ENCODE peak calls at places on chromosomes 11 and 22, in nine cellular contexts. F, N, O, L, K, I, R, J and W are unnamed samples.
A peak's percentile ranks its signal among the peaks of the same experiment; 100 is the strongest.

GRCh38 chr11:82315093-82315492 is 418.6 kb downstream of the FAM181B start:
- DNase-seq in F (peak; percentile 19), N (peak; percentile 11), O (peak; percentile 33), L (peak; percentile 20), K (no peak), I (no peak), R (peak; percentile 71), J (peak; percentile 35), W (no peak)

GRCh38 chr11:102724904-102725515 is at the start of gene MMP8:
- DNase-seq in F (no peak), N (no peak), O (no peak), L (no peak), K (no peak), I (peak; percentile 18), R (no peak), J (no peak), W (peak; percentile 77)

GRCh38 chr22:37855462-37855861 is 6.2 kb downstream of the EIF3L start:
- DNase-seq in F (no peak), N (no peak), O (no peak), L (no peak), K (no peak), I (no peak), R (no peak), J (no peak), W (no peak)

GRCh38 chr11:72924568-72925190 is 110.5 kb downstream of the ATG16L2 start:
- DNase-seq in F (peak; percentile 62), N (no peak), O (no peak), L (peak; percentile 43), K (peak; percentile 72), I (peak; percentile 78), R (no peak), J (no peak), W (peak; percentile 64)

GRCh38 chr11:35014352-35014751 is 97.9 kb downstream of the PDHX start:
- DNase-seq in F (peak; percentile 93), N (no peak), O (no peak), L (no peak), K (peak; percentile 83), I (peak; percentile 88), R (no peak), J (no peak), W (peak; percentile 97)

GRCh38 chr11:33387996-33388395 is 130.8 kb downstream of the HIPK3 start:
- DNase-seq in F (no peak), N (no peak), O (no peak), L (no peak), K (no peak), I (no peak), R (no peak), J (no peak), W (no peak)

GRCh38 chr22:50267591-50268390 is 2.4 kb downstream of the MAPK11 start:
- DNase-seq in F (peak; percentile 27), N (peak; percentile 68), O (no peak), L (peak; percentile 60), K (peak; percentile 68), I (peak; percentile 55), R (peak; percentile 74), J (peak; percentile 75), W (peak; percentile 47)

GRCh38 chr11:122721201-122721963 is 65.9 kb downstream of the UBASH3B start:
- DNase-seq in F (peak; percentile 45), N (no peak), O (no peak), L (no peak), K (peak; percentile 81), I (peak; percentile 32), R (no peak), J (no peak), W (no peak)

GRCh38 chr22:48045369-48045768 is 1282.9 kb downstream of the TBC1D22A start:
- DNase-seq in F (no peak), N (no peak), O (no peak), L (no peak), K (no peak), I (no peak), R (no peak), J (no peak), W (no peak)

GRCh38 chr11:126840201-126840886 is 160.2 kb downstream of the KIRREL3 start:
- DNase-seq in F (peak; percentile 5), N (no peak), O (no peak), L (no peak), K (peak; percentile 25), I (no peak), R (no peak), J (no peak), W (peak; percentile 71)

GRCh38 chr11:117600261-117600783 is 196.7 kb downstream of the DSCAML1 start:
- DNase-seq in F (no peak), N (no peak), O (no peak), L (no peak), K (no peak), I (no peak), R (no peak), J (no peak), W (no peak)

GRCh38 chr11:46272816-46273427 is 4.5 kb upstream of the CREB3L1 start:
- DNase-seq in F (peak; percentile 85), N (peak; percentile 61), O (no peak), L (no peak), K (peak; percentile 94), I (peak; percentile 85), R (no peak), J (peak; percentile 58), W (peak; percentile 84)

GRCh38 chr11:68441466-68442230 is 18.9 kb upstream of the PPP6R3 start:
- DNase-seq in F (peak; percentile 77), N (no peak), O (peak; percentile 87), L (no peak), K (peak; percentile 37), I (peak; percentile 28), R (no peak), J (no peak), W (peak; percentile 47)

GRCh38 chr22:48823941-48824340 is 1003.7 kb downstream of the BRD1 start:
- DNase-seq in F (no peak), N (no peak), O (no peak), L (no peak), K (no peak), I (no peak), R (no peak), J (no peak), W (no peak)

GRCh38 chr22:45163074-45163416 is 680 bp upstream of the NUP50 start:
- DNase-seq in F (peak; percentile 53), N (peak; percentile 36), O (peak; percentile 33), L (peak; percentile 32), K (peak; percentile 56), I (peak; percentile 60), R (no peak), J (peak; percentile 37), W (peak; percentile 57)

GRCh38 chr11:66850235-66850587 is 6.7 kb upstream of the LRFN4 start:
- DNase-seq in F (no peak), N (no peak), O (no peak), L (no peak), K (no peak), I (no peak), R (no peak), J (no peak), W (no peak)

GRCh38 chr22:18970180-18970947 is 34.3 kb upstream of the PRODH start:
- DNase-seq in F (no peak), N (no peak), O (peak; percentile 74), L (peak; percentile 34), K (no peak), I (no peak), R (peak; percentile 72), J (peak; percentile 40), W (no peak)

GRCh38 chr11:120985718-120986569 is 38.0 kb upstream of the TBCEL start:
- DNase-seq in F (peak; percentile 18), N (peak; percentile 32), O (peak; percentile 84), L (peak; percentile 16), K (peak; percentile 53), I (peak; percentile 32), R (peak; percentile 67), J (peak; percentile 45), W (peak; percentile 45)
- TF ChIP-seq CTCF in F (no peak), N (peak; percentile 36), O (peak; percentile 23), L (no peak), K (peak; percentile 9), I (no peak), R (no peak), J (no peak), W (no peak)

GRCh38 chr22:20487715-20488114 is 7.9 kb downstream of the KLHL22 start:
- DNase-seq in F (no peak), N (no peak), O (no peak), L (no peak), K (no peak), I (no peak), R (no peak), J (no peak), W (no peak)
- TF ChIP-seq CTCF in F (no peak), N (no peak), O (no peak), L (no peak), K (no peak), I (no peak), R (no peak), J (no peak), W (no peak)

DNA sequence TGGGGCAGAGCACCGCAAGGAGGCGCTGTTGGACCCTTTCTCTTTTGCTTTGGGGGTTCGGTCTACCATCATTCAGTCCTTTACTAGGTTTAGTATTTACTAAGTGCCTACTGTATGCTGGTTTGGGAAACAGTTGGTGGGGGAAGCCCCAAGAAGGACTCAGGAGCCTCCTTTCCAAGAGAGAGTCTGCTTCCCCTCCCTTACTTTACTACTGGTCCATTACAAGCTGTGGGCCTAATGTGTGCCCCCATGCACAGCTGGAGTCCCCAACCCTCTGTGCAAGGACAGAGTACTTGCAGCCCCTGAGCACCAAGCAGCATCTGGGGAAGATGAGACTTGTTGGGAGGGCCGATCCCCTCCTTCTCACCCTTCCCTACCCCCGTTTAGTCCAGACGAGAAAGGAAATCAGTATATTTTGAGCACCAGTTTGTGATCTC is 876 bp upstream of the UBE2L6 start:
- DNase-seq in F (peak; percentile 80), N (no peak), O (peak; percentile 68), L (no peak), K (peak; percentile 78), I (peak; percentile 83), R (no peak), J (no peak), W (peak; percentile 68)
- TF ChIP-seq CTCF in F (peak; percentile 90), N (peak; percentile 87), O (peak; percentile 73), L (peak; percentile 96), K (peak; percentile 91), I (peak; percentile 98), R (peak; percentile 97), J (no peak), W (peak; percentile 86)

DNA sequence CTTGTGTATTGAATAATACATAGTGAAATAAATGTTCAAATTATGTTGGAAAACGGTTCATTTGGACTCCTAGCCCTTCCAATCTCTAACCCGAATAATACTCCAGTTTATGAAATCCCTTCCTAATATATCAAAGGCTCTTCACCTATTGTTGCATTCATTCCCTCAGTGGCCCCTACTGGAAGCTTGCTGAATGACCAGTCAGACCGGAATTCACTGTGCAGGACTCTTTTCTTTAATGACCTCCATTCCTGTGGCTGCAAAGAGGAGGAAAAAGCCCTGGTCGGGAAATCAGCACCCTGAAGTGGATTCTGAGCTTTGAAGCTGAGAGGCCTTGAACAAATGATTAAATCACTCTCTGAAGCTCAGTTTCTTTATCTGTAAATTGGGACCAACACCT is 19.1 kb upstream of the RCN1 start:
- DNase-seq in F (peak; percentile 56), N (no peak), O (no peak), L (peak; percentile 41), K (peak; percentile 61), I (peak; percentile 71), R (peak; percentile 30), J (no peak), W (peak; percentile 75)
- TF ChIP-seq CTCF in F (peak; percentile 69), N (no peak), O (peak; percentile 32), L (no peak), K (peak; percentile 69), I (peak; percentile 74), R (peak; percentile 23), J (no peak), W (peak; percentile 82)